ENCODE peak calls at places on chromosomes 7 and 10, in four cellular contexts. V is HepG2, R is GM12878, D is WTC11. S is an unnamed sample.

GRCh38 chr10:8663131-8663530 is 608.6 kb downstream of the GATA3 start:
- DNase-seq in V (no peak), R (no peak), D (no peak), S (no peak)

GRCh38 chr7:103905997-103906396 is 83.5 kb downstream of the RELN start:
- DNase-seq in V (no peak), R (no peak), D (no peak), S (no peak)

GRCh38 chr10:128242641-128243040 is 116.4 kb upstream of the MKI67 start:
- DNase-seq in V (no peak), R (no peak), D (peak), S (peak)

GRCh38 chr10:45505336-45505735 is 131.3 kb downstream of the ALOX5 start:
- DNase-seq in V (no peak), R (no peak), D (no peak), S (no peak)

GRCh38 chr10:5490032-5490431 is 9.3 kb downstream of the CALML5 start:
- DNase-seq in V (no peak), R (no peak), D (no peak), S (no peak)

GRCh38 chr7:11130601-11131000 is 156.9 kb downstream of the PHF14 start:
- DNase-seq in V (no peak), R (no peak), D (no peak), S (no peak)

GRCh38 chr10:129096340-129096984 is 370.6 kb upstream of the MGMT start:
- DNase-seq in V (no peak), R (no peak), D (no peak), S (no peak)

GRCh38 chr10:26960308-26960707 is 99.5 kb upstream of the ABI1 start:
- DNase-seq in V (no peak), R (no peak), D (no peak), S (no peak)

GRCh38 chr7:36236073-36236472 is 83.0 kb downstream of the EEPD1 start:
- DNase-seq in V (no peak), R (no peak), D (peak), S (no peak)

GRCh38 chr7:129898502-129899160 is 54.1 kb downstream of the UBE2H start:
- DNase-seq in V (no peak), R (no peak), D (no peak), S (no peak)

GRCh38 chr7:29563590-29564454 is at the start of gene PRR15:
- DNase-seq in V (peak), R (no peak), D (peak), S (no peak)

GRCh38 chr10:118983263-118983662 is 46.3 kb upstream of the NANOS1 start:
- DNase-seq in V (peak), R (peak), D (no peak), S (no peak)

GRCh38 chr10:36038316-36038715 is 396.2 kb upstream of the FZD8 start:
- DNase-seq in V (no peak), R (no peak), D (no peak), S (no peak)

GRCh38 chr7:156166692-156167416 is 354.6 kb upstream of the SHH start:
- DNase-seq in V (no peak), R (no peak), D (no peak), S (no peak)

GRCh38 chr7:156168434-156168833 is 356.2 kb upstream of the SHH start:
- DNase-seq in V (no peak), R (no peak), D (no peak), S (no peak)

GRCh38 chr7:156167987-156168386 is 355.7 kb upstream of the SHH start:
- DNase-seq in V (no peak), R (no peak), D (no peak), S (no peak)

GRCh38 chr7:156169474-156170370 is 357.5 kb upstream of the SHH start:
- DNase-seq in V (no peak), R (no peak), D (no peak), S (no peak)

GRCh38 chr7:156167417-156167807 is 355.1 kb upstream of the SHH start:
- DNase-seq in V (no peak), R (no peak), D (no peak), S (no peak)
- TF ChIP-seq NR2C2 in V (no peak), R (no peak), D (no peak), S (no peak)

GRCh38 chr10:117948493-117948892 is 98.2 kb downstream of the RAB11FIP2 start:
- DNase-seq in V (no peak), R (no peak), D (no peak), S (no peak)
- TF ChIP-seq NR2C2 in V (no peak), R (no peak), D (no peak), S (no peak)

GRCh38 chr7:99949645-99950228 is 20.3 kb upstream of the GJC3 start:
- DNase-seq in V (peak), R (no peak), D (no peak), S (no peak)
- TF ChIP-seq NR2C2 in V (no peak), R (no peak), D (no peak), S (no peak)

DNA sequence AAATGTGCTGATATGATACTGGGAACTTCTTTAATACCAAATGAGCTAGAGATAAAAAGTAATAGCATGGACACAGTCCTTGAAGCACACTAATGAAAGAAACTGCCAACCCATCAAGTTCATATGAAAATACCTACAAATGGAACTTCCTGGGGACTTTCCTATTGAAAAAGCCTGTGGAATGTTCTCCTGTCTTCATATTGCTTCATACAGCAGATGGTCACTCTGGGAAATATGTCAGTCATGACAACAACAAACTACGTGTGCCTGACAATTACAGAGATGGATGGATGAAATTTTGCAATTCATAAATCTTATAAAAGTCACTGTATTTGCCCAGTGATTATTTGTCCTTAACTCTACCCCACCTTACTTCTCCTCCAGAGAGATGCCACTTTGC is 106.6 kb upstream of the COL1A2 start:
- DNase-seq in V (no peak), R (no peak), D (no peak), S (no peak)
- TF ChIP-seq NR2C2 in V (no peak), R (no peak), D (no peak), S (no peak)

GRCh38 chr10:103510046-103510685 is 16.7 kb downstream of the NEURL1 start:
- DNase-seq in V (no peak), R (no peak), D (no peak), S (no peak)
- TF ChIP-seq NR2C2 in V (no peak), R (no peak), D (no peak), S (no peak)

GRCh38 chr10:121188005-121188404 is 336.8 kb downstream of the WDR11 start:
- DNase-seq in V (no peak), R (no peak), D (no peak), S (peak)
- TF ChIP-seq NR2C2 in V (no peak), R (no peak), D (no peak), S (no peak)

DNA sequence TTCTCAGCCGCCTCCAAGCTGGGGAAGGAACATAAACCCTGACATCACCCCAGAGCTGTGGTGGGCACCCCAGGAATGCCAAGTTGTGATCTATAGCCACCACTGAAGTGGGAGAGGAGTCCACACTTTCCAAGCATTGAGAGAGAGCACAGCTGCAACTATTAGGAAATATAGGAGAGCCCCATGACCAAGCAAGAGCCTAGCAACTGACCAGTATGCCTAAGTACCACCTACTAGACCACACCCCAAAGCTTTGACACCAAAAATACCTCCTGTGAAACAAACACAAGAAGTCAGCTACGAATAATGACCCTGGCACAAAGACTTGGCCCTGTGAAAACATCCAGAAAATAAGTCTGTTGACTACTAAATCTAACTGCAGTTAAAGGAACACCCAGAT is 804.1 kb upstream of the IGFBP3 start:
- DNase-seq in V (no peak), R (no peak), D (no peak), S (no peak)
- TF ChIP-seq NR2C2 in V (no peak), R (no peak), D (no peak), S (no peak)

GRCh38 chr10:17758896-17759295 is 6.9 kb downstream of the TMEM236 start:
- DNase-seq in V (no peak), R (no peak), D (no peak), S (no peak)
- TF ChIP-seq NR2C2 in V (no peak), R (no peak), D (no peak), S (no peak)